ENCODE peak calls at places on chromosomes 16 and 17, in five cellular contexts. F is psoas muscle, J is lung, E is K562, Z is IMR-90. S is an unnamed sample.

GRCh38 chr16:11783319-11784047 is 13.6 kb downstream of the ZC3H7A start:
- DNase-seq in F (no peak), E (peak), Z (peak), J (no peak), S (peak)

GRCh38 chr16:56353054-56353921 is 72.1 kb downstream of the AMFR start:
- DNase-seq in J (no peak), Z (no peak), E (no peak), F (no peak), S (no peak)

GRCh38 chr16:66382966-66383299 is 16.4 kb downstream of the CDH5 start:
- DNase-seq in J (no peak), Z (peak), E (no peak), F (no peak), S (no peak)

GRCh38 chr17:10614536-10615155 is 42.5 kb downstream of the MYH3 start:
- DNase-seq in F (peak), J (no peak), E (peak), Z (peak), S (no peak)

GRCh38 chr17:5364156-5364555 is 55.3 kb downstream of the NUP88 start:
- DNase-seq in F (no peak), Z (peak), J (no peak), E (no peak), S (no peak)

GRCh38 chr17:49849711-49850610 is 2.1 kb upstream of the TAC4 start:
- DNase-seq in Z (no peak), F (no peak), E (no peak), J (no peak), S (no peak)

GRCh38 chr16:55577888-55578287 is 11.4 kb downstream of the CAPNS2 start:
- DNase-seq in F (no peak), Z (no peak), J (no peak), E (no peak), S (no peak)

GRCh38 chr16:1375298-1375640 is 23.5 kb downstream of the GNPTG start:
- DNase-seq in Z (no peak), E (no peak), J (no peak), F (no peak), S (no peak)

GRCh38 chr16:90044111-90044551 is 24.9 kb upstream of the DBNDD1 start:
- DNase-seq in E (peak), J (peak), F (no peak), Z (no peak), S (no peak)

GRCh38 chr16:17205279-17206139 is 265.3 kb downstream of the XYLT1 start:
- DNase-seq in F (no peak), J (no peak), E (no peak), Z (peak), S (no peak)

GRCh38 chr17:73482251-73482661 is 162.0 kb downstream of the SDK2 start:
- DNase-seq in Z (no peak), F (no peak), E (no peak), J (no peak), S (no peak)

GRCh38 chr17:68143425-68143824 is 104.4 kb upstream of the AMZ2 start:
- DNase-seq in Z (no peak), F (no peak), J (no peak), E (no peak), S (no peak)

GRCh38 chr17:40312131-40312731 is 3.3 kb downstream of the RARA start:
- DNase-seq in E (no peak), F (peak), J (no peak), Z (no peak), S (no peak)

GRCh38 chr17:83127431-83128160 is 48.2 kb downstream of the METRNL start:
- DNase-seq in J (no peak), F (no peak), Z (no peak), E (no peak), S (no peak)

GRCh38 chr17:75604034-75604695 is 16.6 kb downstream of the MYO15B start:
- DNase-seq in Z (no peak), F (peak), J (no peak), E (peak), S (no peak)

GRCh38 chr16:705748-706188 is at the start of gene FBXL16:
- DNase-seq in F (no peak), J (no peak), Z (no peak), E (peak), S (no peak)

GRCh38 chr17:27294689-27295630 is 1.0 kb downstream of the WSB1 start:
- DNase-seq in J (peak), F (no peak), E (peak), Z (peak), S (peak)
- H3K27ac ChIP-seq in J (peak), F (peak), E (peak), Z (peak), S (peak)

DNA sequence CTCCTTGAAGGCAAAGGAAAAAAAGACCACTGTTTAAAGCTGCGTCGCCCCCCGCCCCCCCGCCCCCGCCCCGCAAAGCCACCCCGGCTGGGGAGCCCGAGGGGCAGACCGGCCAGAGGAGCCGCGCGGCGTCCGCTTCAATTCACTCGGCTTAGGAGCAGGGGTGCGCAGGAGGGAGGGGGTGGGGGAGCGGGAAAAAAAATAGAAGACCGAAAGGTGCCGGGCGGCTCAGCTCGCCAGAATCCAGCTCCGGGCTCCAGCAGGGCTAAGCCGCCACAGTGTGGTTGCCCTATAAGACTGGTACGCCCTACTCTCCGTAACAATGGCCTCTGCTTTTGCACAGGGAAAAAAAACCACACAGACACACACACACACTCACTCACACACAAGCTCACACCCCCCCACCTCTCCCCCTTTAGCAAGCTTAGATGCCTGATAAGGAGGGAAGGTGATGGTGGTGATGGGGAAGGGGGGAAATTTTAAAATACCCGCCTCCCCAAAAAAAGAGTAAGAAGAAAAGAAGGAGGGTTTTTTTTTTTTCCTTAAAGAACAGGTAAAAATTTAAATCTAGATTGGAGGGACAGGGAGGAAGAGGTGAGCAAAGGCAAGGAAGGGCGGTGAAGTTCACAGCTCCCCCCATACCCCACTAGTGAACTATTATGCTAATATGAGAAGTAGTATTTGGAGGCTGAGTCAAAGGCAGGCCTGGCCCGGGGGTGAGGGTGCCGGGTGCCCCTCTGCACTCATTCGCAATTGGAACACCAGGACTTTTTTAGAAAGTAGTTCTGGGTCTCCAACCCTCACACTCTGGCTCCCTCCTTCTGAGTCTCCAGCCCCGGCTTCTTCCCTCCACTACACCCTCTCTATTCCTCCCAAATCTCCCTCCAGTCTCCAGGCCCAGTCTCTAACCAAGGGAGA is 11.0 kb upstream of the HOXB2 start:
- DNase-seq in E (peak), J (no peak), F (no peak), Z (peak), S (no peak)
- H3K27ac ChIP-seq in E (peak), J (peak), F (peak), Z (peak), S (no peak)

DNA sequence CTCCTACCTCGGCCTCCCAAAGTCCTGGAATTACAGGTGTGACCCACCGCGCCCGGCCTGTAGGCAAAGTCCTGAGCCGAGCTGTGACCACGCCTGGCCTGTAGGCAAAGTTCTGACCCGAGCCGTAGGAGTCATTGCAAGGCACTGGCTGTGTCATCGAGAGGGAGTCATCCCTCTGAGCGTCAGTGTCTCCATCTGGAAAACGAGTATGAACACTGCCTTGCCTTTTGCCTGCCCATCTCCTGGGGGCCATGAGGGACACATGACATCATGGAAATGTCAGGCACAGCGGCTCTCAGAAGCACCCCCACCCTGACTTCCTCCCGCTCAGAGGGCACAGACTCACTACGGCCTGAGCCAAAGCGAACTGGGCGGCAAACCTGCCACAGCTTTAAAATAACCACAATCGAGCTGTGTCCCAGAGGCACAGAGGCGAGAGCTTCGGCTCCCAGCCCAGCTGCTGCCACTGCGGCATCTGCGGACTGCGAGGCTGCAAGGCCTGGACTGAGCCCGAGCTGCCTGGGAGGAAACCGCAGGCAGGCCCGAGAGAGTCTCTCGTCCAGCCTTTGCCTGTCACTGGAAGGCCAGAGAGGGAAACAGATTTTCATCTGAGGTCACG is 50.8 kb downstream of the RPH3AL start:
- DNase-seq in E (no peak), Z (no peak), J (no peak), F (peak), S (no peak)
- H3K27ac ChIP-seq in E (no peak), Z (no peak), J (peak), F (peak), S (no peak)

GRCh38 chr16:57686577-57686976 is 8.0 kb upstream of the DRC7 start:
- DNase-seq in Z (no peak), E (no peak), F (no peak), J (no peak), S (no peak)
- H3K27ac ChIP-seq in Z (no peak), E (no peak), F (no peak), J (no peak), S (no peak)

GRCh38 chr17:66464921-66465320 is 162.5 kb downstream of the PRKCA start:
- DNase-seq in Z (peak), F (no peak), E (no peak), J (no peak), S (no peak)
- H3K27ac ChIP-seq in Z (no peak), F (no peak), E (no peak), J (no peak), S (no peak)

GRCh38 chr17:50890675-50891516 is 24.7 kb upstream of the TOB1 start:
- DNase-seq in Z (no peak), J (no peak), F (no peak), E (peak), S (no peak)
- H3K27ac ChIP-seq in Z (no peak), J (no peak), F (no peak), E (no peak), S (no peak)

GRCh38 chr16:87844809-87845208 is 24.5 kb downstream of the SLC7A5 start:
- DNase-seq in F (no peak), Z (no peak), J (no peak), E (no peak), S (no peak)
- H3K27ac ChIP-seq in F (peak), Z (no peak), J (no peak), E (no peak), S (no peak)

GRCh38 chr17:16217002-16217635 is at the start of gene PIGL:
- DNase-seq in F (peak), J (peak), Z (peak), E (peak), S (peak)
- H3K27ac ChIP-seq in F (peak), J (peak), Z (peak), E (peak), S (peak)

DNA sequence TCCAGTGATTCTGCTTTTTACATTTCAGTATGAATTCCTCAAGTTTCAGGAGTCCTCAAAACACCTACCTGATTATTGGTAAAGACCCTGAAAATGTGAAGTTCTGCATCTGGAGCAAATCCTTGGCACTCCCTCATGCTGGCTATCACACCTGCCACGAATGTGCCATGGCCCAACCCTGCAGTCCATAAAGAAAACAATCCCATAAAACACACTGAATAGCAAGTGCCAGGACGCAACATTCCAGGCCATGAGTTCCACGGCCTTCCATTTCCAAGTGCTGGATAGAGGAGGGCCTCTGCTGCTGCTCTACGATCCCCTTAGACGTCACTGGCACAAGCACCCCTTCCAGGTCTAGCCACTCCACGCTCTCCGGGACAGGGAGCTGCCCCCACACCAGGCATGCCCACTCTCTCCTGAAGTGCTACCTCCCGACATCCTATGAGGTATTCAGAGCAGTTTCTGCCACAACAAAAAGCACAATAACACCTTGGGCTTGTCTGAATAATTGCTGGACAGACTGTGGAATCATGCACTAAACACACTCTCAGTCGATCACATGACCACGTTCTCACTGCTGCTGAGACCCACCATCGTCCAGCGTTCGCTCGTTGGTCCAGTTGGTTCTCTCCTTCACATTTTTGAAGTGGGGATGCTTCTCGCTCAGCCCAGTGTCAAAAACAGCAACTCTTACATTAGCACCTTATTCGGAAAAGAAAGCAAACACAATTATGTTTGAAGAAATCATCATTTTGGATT is 23.4 kb downstream of the MBTPS1 start:
- DNase-seq in F (no peak), E (no peak), J (no peak), Z (no peak), S (no peak)
- H3K27ac ChIP-seq in F (no peak), E (no peak), J (no peak), Z (no peak), S (no peak)